ENCODE peak calls at places on chromosomes 12 and 14, in ten cellular contexts. K, P, U, Y, Z, X, G, V, N and C are unnamed samples.

GRCh38 chr12:107503851-107504502 is 181.6 kb upstream of the PWP1 start:
- DNase-seq in X (no peak), N (no peak), G (no peak), Z (peak; percentile 17), V (no peak), P (no peak), U (no peak), Y (no peak), K (no peak), C (no peak)

GRCh38 chr14:101184104-101184455 is 280.6 kb upstream of the RTL1 start:
- DNase-seq in N (no peak), X (no peak), Z (no peak), V (peak; percentile 78), U (no peak), Y (peak; percentile 41), G (no peak), K (no peak), P (no peak), C (no peak)

GRCh38 chr12:62683724-62684501 is 217.3 kb downstream of the MON2 start:
- DNase-seq in X (peak; percentile 87), Y (no peak), N (no peak), U (peak; percentile 17), V (no peak), K (no peak), P (peak; percentile 50), Z (peak; percentile 30), G (no peak), C (peak; percentile 71)

GRCh38 chr12:91513354-91513753 is 330.7 kb upstream of the DCN start:
- DNase-seq in Z (no peak), G (no peak), X (no peak), K (no peak), P (no peak), U (no peak), N (no peak), V (no peak), Y (no peak), C (no peak)

GRCh38 chr12:117100251-117100650 is 1.0 kb upstream of the TESC start:
- DNase-seq in V (no peak), Z (peak; percentile 16), P (no peak), Y (no peak), U (no peak), K (peak; percentile 51), N (no peak), X (peak; percentile 35), G (no peak), C (no peak)

GRCh38 chr14:77184396-77185092 is 2.9 kb downstream of the TMEM63C start:
- DNase-seq in P (no peak), V (no peak), Y (no peak), G (no peak), U (peak; percentile 77), X (no peak), Z (no peak), N (no peak), K (no peak), C (no peak)

GRCh38 chr12:114294303-114294685 is 111.7 kb downstream of the TBX5 start:
- DNase-seq in U (no peak), Y (no peak), N (no peak), V (no peak), G (no peak), Z (peak; percentile 10), P (no peak), X (no peak), K (no peak), C (no peak)

GRCh38 chr12:124713041-124713435 is 145.6 kb upstream of the NCOR2 start:
- DNase-seq in X (peak; percentile 88), N (no peak), P (peak; percentile 42), U (peak; percentile 38), K (no peak), Z (no peak), G (no peak), Y (peak; percentile 84), V (no peak), C (peak; percentile 58)

GRCh38 chr12:50572275-50572674 is 67.5 kb downstream of the DIP2B start:
- DNase-seq in X (no peak), N (peak; percentile 84), Y (no peak), P (no peak), G (no peak), U (no peak), V (no peak), K (no peak), Z (peak; percentile 89), C (no peak)

GRCh38 chr12:108403952-108404351 is 64.8 kb upstream of the CMKLR1 start:
- DNase-seq in Y (no peak), G (no peak), K (no peak), N (no peak), X (no peak), V (no peak), P (no peak), U (no peak), Z (no peak), C (no peak)

GRCh38 chr14:94052662-94053061 is 26.5 kb downstream of the OTUB2 start:
- DNase-seq in V (peak; percentile 57), Y (peak; percentile 27), K (no peak), Z (no peak), X (no peak), U (no peak), N (no peak), G (peak; percentile 28), P (no peak), C (no peak)

GRCh38 chr12:18864900-18865561 is 127.1 kb downstream of the CAPZA3 start:
- DNase-seq in P (no peak), V (no peak), Z (peak; percentile 73), X (no peak), Y (peak; percentile 72), U (no peak), K (no peak), G (no peak), N (no peak), C (peak; percentile 13)

DNA sequence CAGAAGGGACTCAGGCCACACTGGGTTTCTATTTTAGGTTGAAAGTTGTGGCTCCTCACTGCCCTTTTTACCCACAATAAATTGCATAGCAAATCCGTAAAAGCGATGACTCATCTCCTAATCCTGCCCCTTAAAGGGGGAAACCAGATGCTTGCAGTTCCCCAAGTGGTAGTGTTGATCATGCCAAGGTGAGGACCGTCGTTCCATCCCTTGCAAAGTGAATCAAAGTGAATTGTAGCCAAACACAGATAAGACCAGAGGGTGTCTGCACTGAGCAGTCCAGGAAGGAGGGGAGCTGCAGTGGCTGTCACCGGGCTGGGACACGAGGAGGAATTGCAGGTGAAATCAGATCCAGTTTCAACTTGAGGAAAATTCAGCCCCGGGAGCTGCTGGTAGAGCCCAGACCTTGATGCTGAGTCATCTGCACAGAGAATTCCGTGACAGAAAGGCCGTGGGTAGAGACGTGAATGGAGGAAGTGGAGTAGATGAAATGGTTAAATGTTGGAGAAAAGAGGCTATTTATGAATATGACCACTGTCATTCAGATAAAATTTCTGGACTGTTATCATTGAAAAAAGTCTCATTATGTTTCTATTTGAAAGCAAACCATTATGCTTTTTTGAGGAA is 44.2 kb upstream of the MMP17 start:
- DNase-seq in V (no peak), K (peak; percentile 28), N (no peak), Y (peak; percentile 64), G (no peak), U (no peak), X (peak; percentile 32), P (no peak), Z (peak; percentile 86), C (peak; percentile 21)
- TF ChIP-seq POLR2A in V (no peak), K (no peak), N (no peak), Y (no peak), G (no peak), U (no peak), X (no peak), P (no peak), Z (no peak), C (no peak)

DNA sequence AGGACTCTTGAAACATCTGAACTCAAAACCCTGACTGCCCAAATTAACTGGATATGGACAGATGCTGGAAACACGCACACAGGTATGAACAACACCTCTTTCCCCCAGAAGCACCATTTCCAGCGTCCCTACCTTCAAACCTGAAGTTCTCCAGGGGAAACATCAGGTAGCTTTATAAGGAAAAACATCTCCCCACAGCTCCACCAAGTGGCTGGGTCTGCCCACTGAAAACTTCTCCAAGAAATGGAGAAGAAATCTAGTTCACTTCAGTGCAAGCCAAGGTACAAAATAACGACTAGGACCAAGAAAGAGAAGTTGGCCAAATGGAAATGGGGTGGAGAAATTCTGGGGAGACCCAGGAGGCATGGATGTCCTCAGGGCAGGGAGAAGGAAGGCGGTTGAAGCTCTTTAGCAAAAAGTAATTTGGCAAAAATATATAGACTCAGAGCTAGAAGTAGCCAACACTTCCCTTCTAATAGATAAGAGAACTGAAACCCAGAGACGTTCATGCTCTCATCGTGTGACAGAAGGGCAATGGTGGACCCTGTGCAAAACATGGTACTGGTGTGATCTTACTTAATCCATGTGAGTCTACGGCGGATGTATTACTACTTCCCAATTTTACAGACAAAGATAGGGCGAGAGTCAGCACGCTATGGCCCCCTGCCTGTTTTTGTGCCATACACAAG is 10.5 kb upstream of the NUAK1 start:
- DNase-seq in N (no peak), P (no peak), V (no peak), G (no peak), U (peak; percentile 34), X (no peak), K (no peak), Z (peak; percentile 18), Y (no peak), C (peak; percentile 46)
- H3K36me3 ChIP-seq in N (no peaks in the 10 kb centered on the region), P (no peaks in the 10 kb centered on the region), V (no peaks in the 10 kb centered on the region), G (no peaks in the 10 kb centered on the region), U (no peaks in the 10 kb centered on the region), X (no peaks in the 10 kb centered on the region), K (no peaks in the 10 kb centered on the region), Z (no peaks in the 10 kb centered on the region), Y (no peaks in the 10 kb centered on the region), C (no peaks in the 10 kb centered on the region)

GRCh38 chr12:31853520-31853919 is 105.7 kb upstream of the RESF1 start:
- DNase-seq in Z (no peak), U (no peak), X (no peak), N (no peak), P (no peak), G (no peak), Y (no peak), K (no peak), V (no peak), C (no peak)
- H3K9me3 ChIP-seq in Z (peaks cover 4% of the 10 kb centered on the region), U (peaks cover 20% of the 10 kb centered on the region), X (peaks cover 5% of the 10 kb centered on the region), N (peaks cover 35% of the 10 kb centered on the region), P (no peaks in the 10 kb centered on the region), G (peaks cover 16% of the 10 kb centered on the region), Y (peaks cover 19% of the 10 kb centered on the region), K (peaks cover 6% of the 10 kb centered on the region), V (peaks cover 9% of the 10 kb centered on the region), C (peaks cover 2% of the 10 kb centered on the region)

GRCh38 chr14:52793061-52793460 is 1.7 kb upstream of the GNPNAT1 start:
- DNase-seq in V (no peak), P (no peak), G (no peak), N (no peak), U (no peak), K (no peak), Y (no peak), X (no peak), Z (peak; percentile 21), C (no peak)

GRCh38 chr14:52790011-52790755 is 1.2 kb downstream of the GNPNAT1 start:
- DNase-seq in X (no peak), N (no peak), P (no peak), G (no peak), K (no peak), Z (no peak), Y (no peak), U (no peak), V (no peak), C (no peak)

GRCh38 chr14:52790756-52791203 is 627 bp downstream of the GNPNAT1 start:
- DNase-seq in V (no peak), P (no peak), Y (no peak), U (no peak), X (no peak), N (no peak), Z (no peak), K (no peak), G (no peak), C (no peak)

GRCh38 chr14:52792097-52792415 is 649 bp upstream of the GNPNAT1 start:
- DNase-seq in Z (no peak), U (no peak), Y (no peak), X (no peak), V (no peak), G (no peak), K (no peak), N (no peak), P (no peak), C (no peak)

GRCh38 chr14:52791204-52792096 is at the start of gene GNPNAT1:
- DNase-seq in U (peak; percentile 90), Y (peak; percentile 91), V (peak; percentile 95), P (peak; percentile 64), X (peak; percentile 93), Z (peak; percentile 91), N (peak; percentile 88), G (peak; percentile 88), K (peak; percentile 87), C (peak; percentile 74)
- TF ChIP-seq POLR2A in U (peak; percentile 84), Y (peak; percentile 79), V (peak; percentile 34), P (peak; percentile 76), X (peak; percentile 52), Z (peak; percentile 77), N (peak; percentile 87), G (peak; percentile 79), K (peak; percentile 82), C (peak; percentile 68)